ENCODE peak calls at places on chromosomes 6 and 20, in five cellular contexts. T is OCI-LY7, C is cardiac muscle cell, W is left ventricle myocardium inferior, G is body of pancreas. Q is an unnamed sample. For H3K4me1, the result is how much of the 10 kb centered on the place peaks cover.

GRCh38 chr20:47117789-47118188 is 223.1 kb downstream of the EYA2 start:
- DNase-seq in T (no peak), C (no peak), W (no peak), G (no peak), Q (no peak)

GRCh38 chr20:40279390-40279789 is 409.6 kb downstream of the MAFB start:
- DNase-seq in T (no peak), C (no peak), W (no peak), G (no peak), Q (peak)

GRCh38 chr6:47103931-47104330 is 61.8 kb upstream of the ADGRF1 start:
- DNase-seq in T (peak), C (no peak), W (no peak), G (no peak), Q (no peak)

GRCh38 chr20:10216146-10216741 is 2.4 kb upstream of the SNAP25 start:
- DNase-seq in T (no peak), C (no peak), W (no peak), G (no peak), Q (no peak)

GRCh38 chr6:154800338-154800737 is 67.1 kb downstream of the SCAF8 start:
- DNase-seq in T (no peak), C (no peak), W (no peak), G (no peak), Q (no peak)

GRCh38 chr6:107786179-107786578 is 37.9 kb downstream of the SCML4 start:
- DNase-seq in T (no peak), C (no peak), W (no peak), G (no peak), Q (no peak)

GRCh38 chr6:37320649-37321048 is 33.1 kb upstream of the RNF8 start:
- DNase-seq in T (no peak), C (peak), W (no peak), G (no peak), Q (no peak)

GRCh38 chr6:32886674-32887383 is 32.8 kb downstream of the PSMB9 start:
- DNase-seq in T (no peak), C (peak), W (no peak), G (peak), Q (peak)

GRCh38 chr6:36244641-36245280 is 25.1 kb upstream of the PNPLA1 start:
- DNase-seq in T (no peak), C (no peak), W (no peak), G (no peak), Q (no peak)

GRCh38 chr6:100456178-100456880 is 8.4 kb downstream of the SIM1 start:
- DNase-seq in T (no peak), C (no peak), W (no peak), G (no peak), Q (no peak)

GRCh38 chr6:105278813-105279212 is 99.0 kb upstream of the POPDC3 start:
- DNase-seq in T (no peak), C (no peak), W (no peak), G (no peak), Q (no peak)

GRCh38 chr20:1299522-1299921 is 29.4 kb downstream of the SDCBP2 start:
- DNase-seq in T (no peak), C (peak), W (no peak), G (no peak), Q (no peak)

GRCh38 chr20:44020406-44021148 is 105.9 kb downstream of the TOX2 start:
- DNase-seq in T (no peak), C (no peak), W (no peak), G (no peak), Q (no peak)

GRCh38 chr6:14824835-14825223 is 421.0 kb upstream of the JARID2 start:
- DNase-seq in T (no peak), C (no peak), W (no peak), G (no peak), Q (no peak)

GRCh38 chr6:140500864-140501263 is 1126.4 kb upstream of the CITED2 start:
- DNase-seq in T (no peak), C (no peak), W (no peak), G (no peak), Q (no peak)

GRCh38 chr6:149696904-149697303 is 21.0 kb downstream of the LATS1 start:
- DNase-seq in T (no peak), C (no peak), W (no peak), G (no peak), Q (no peak)

DNA sequence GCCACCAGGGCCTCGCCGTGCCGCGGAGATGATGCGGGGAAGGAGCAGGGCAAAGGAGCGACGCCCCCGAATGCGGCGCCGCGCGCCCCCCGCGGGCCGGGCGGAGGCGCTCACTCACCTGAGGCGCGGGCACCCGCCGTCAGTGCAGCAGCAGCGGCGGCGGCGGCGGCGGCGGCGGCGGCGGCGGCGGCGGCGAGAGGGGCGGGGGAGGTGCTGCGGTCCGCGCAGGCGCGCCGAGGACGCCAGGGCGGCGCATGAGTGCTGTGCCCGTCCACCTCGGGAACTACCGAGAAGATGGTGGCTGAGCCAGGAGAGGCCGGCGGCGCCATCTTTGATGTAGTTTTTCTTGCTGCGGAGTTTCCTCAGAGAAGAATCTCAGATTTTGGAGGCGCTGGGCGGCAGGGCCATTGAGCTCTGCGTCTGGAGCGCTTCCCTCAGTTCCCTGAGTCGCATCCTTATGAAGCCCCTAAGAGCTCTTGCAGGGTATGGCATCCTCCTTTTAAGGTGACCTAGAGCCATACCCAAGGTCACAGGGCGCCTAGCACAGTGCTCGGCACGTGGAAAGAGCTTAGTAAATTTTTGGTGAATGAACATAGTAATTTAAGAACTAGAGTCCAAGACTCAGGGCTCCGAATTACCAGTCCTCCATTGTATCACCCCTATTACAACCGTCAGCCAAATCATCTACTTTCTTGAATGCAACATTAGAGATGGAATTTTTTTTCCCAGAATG is at the start of gene NDRG3:
- DNase-seq in T (peak), C (peak), W (peak), G (peak), Q (peak)
- TF ChIP-seq CTCF in T (no peak), C (no peak), W (peak), G (no peak), Q (no peak)

DNA sequence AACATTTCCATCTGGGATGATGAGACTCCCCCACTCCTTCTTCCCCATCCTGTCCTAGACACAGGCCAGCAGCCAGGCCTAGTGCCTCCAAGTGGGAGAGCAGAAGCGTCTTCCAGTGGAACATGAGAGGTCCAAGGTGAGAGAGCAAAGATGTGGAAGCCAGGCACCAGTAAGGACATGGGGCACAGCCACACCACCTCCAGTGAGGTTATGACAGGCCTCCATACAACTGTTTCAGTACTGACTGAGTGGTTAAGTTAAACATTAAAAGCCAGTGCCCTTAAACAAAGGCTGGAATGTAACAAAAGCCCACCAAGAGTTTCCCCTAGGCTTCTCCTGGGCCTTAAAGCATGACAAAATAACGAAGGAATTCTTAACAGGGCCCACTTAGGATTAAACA is 5.3 kb downstream of the ZBTB24 start:
- DNase-seq in T (no peak), C (no peak), W (no peak), G (no peak), Q (no peak)
- H3K4me1 ChIP-seq in T (half or more), C (under half), W (half or more), G (half or more), Q (under half)

DNA sequence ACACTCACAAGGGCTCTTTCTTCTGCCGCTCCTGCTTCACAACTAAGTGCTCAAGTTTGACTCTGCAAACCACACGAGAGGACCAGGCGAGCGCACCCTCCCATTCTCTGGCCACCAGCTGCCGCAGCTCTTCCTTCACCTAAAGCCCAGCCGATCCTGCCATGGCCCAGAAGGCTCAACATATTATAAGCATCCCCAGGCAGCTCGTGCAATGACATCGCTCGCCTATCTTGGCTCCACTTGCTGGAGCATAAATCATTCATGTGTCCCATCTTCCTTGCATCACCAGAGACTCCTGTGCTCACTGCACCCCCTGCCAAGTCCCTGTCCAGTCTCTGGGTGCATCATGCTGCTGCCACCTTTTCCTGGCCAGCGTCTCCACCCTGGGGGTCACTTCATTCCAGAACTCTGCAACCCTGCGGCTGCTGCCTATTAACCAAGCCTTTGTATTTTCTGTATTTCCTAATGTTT is 59.0 kb downstream of the PSMG4 start:
- DNase-seq in T (no peak), C (no peak), W (no peak), G (no peak), Q (no peak)
- H3K4me3 ChIP-seq in T (no peak), C (no peak), W (no peak), G (no peak), Q (no peak)

DNA sequence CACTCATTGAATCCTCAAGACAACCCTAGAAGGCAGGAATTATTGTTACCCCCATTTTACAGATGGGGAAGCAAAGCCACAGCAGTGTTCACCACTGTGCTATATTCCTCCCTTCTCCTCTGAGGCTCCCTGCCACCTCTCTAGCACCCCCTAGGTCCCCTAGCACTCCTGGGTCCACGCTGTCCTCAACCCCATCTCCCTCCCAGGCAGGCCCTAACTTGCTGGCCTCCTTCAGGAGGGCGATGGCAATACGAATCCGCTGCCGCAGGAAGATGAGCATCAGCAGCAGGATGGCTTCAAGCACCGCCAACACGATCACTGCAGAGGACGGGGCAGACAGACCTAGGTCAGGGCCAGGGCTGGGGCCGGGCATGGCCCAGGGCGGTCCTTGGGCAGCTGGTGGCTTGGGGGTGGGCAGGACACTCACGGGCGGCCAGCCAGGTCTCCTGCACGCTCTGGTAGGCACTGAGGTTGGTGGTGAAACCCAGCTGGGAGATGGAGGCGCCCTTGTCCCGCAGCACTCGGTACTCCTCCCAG is 7.8 kb upstream of the NEU1 start:
- DNase-seq in T (no peak), C (no peak), W (no peak), G (no peak), Q (no peak)
- TF ChIP-seq CTCF in T (peak), C (no peak), W (no peak), G (no peak), Q (no peak)

GRCh38 chr6:158029668-158030230 is 48.1 kb downstream of the SYNJ2 start:
- DNase-seq in T (no peak), C (no peak), W (peak), G (no peak), Q (no peak)
- H3K4me1 ChIP-seq in T (under half), C (under half), W (half or more), G (half or more), Q (under half)

GRCh38 chr20:3614509-3614908 is 48.7 kb downstream of the GFRA4 start:
- DNase-seq in T (peak), C (no peak), W (no peak), G (no peak), Q (no peak)
- H3K4me3 ChIP-seq in T (peak), C (no peak), W (no peak), G (no peak), Q (no peak)

GRCh38 chr6:4844108-4844507 is 67.9 kb downstream of the CDYL start:
- DNase-seq in T (no peak), C (no peak), W (no peak), G (no peak), Q (peak)
- TF ChIP-seq CTCF in T (peak), C (peak), W (no peak), G (no peak), Q (no peak)

Q was measured in testis.